ENCODE peak calls at places on chromosome X, in ten cellular contexts. One of them, this sample, is unnamed.

GRCh38 chrX:79330022-79330421 is 37.1 kb downstream of the ITM2A start:
- DNase-seq in coronary artery: no peak
- DNase-seq in Peyer's patch: no peak
- DNase-seq in HL-60: no peak
- DNase-seq in uterus: no peak
- DNase-seq in CD4-positive, CD25-positive, alpha-beta regulatory T cell: no peak
- DNase-seq in prostate gland: no peak
- DNase-seq in SJSA1: no peak
- DNase-seq in CD8-positive, alpha-beta memory T cell: no peak
- DNase-seq in neuronal stem cell: no peak
- DNase-seq in this sample: no peak

GRCh38 chrX:120453985-120454384 is 15.1 kb downstream of the LAMP2 start:
- DNase-seq in coronary artery: no peak
- DNase-seq in Peyer's patch: no peak
- DNase-seq in HL-60: no peak
- DNase-seq in uterus: no peak
- DNase-seq in CD4-positive, CD25-positive, alpha-beta regulatory T cell: no peak
- DNase-seq in prostate gland: no peak
- DNase-seq in SJSA1: no peak
- DNase-seq in CD8-positive, alpha-beta memory T cell: no peak
- DNase-seq in neuronal stem cell: no peak
- DNase-seq in this sample: no peak

GRCh38 chrX:47862680-47863079 is 26.0 kb downstream of the ZNF81 start:
- DNase-seq in coronary artery: no peak
- DNase-seq in Peyer's patch: no peak
- DNase-seq in HL-60: no peak
- DNase-seq in uterus: no peak
- DNase-seq in CD4-positive, CD25-positive, alpha-beta regulatory T cell: no peak
- DNase-seq in prostate gland: no peak
- DNase-seq in SJSA1: no peak
- DNase-seq in CD8-positive, alpha-beta memory T cell: no peak
- DNase-seq in neuronal stem cell: no peak
- DNase-seq in this sample: no peak

GRCh38 chrX:116194649-116195048 is 24.1 kb downstream of the AGTR2 start:
- DNase-seq in coronary artery: no peak
- DNase-seq in Peyer's patch: no peak
- DNase-seq in HL-60: no peak
- DNase-seq in uterus: no peak
- DNase-seq in CD4-positive, CD25-positive, alpha-beta regulatory T cell: no peak
- DNase-seq in prostate gland: no peak
- DNase-seq in SJSA1: no peak
- DNase-seq in CD8-positive, alpha-beta memory T cell: no peak
- DNase-seq in neuronal stem cell: no peak
- DNase-seq in this sample: no peak

GRCh38 chrX:46837543-46838481 is 969 bp downstream of the RP2 start:
- DNase-seq in coronary artery: no peak
- DNase-seq in Peyer's patch: no peak
- DNase-seq in HL-60: peak
- DNase-seq in uterus: no peak
- DNase-seq in CD4-positive, CD25-positive, alpha-beta regulatory T cell: peak
- DNase-seq in prostate gland: no peak
- DNase-seq in SJSA1: peak
- DNase-seq in CD8-positive, alpha-beta memory T cell: peak
- DNase-seq in neuronal stem cell: no peak
- DNase-seq in this sample: no peak

GRCh38 chrX:3609800-3610199 is 103.6 kb downstream of the PRKX start:
- DNase-seq in coronary artery: no peak
- DNase-seq in Peyer's patch: no peak
- DNase-seq in HL-60: no peak
- DNase-seq in uterus: no peak
- DNase-seq in CD4-positive, CD25-positive, alpha-beta regulatory T cell: no peak
- DNase-seq in prostate gland: no peak
- DNase-seq in SJSA1: peak
- DNase-seq in CD8-positive, alpha-beta memory T cell: no peak
- DNase-seq in neuronal stem cell: no peak
- DNase-seq in this sample: no peak

GRCh38 chrX:24398766-24399165 is 38.3 kb downstream of the SUPT20HL1 start:
- DNase-seq in coronary artery: no peak
- DNase-seq in Peyer's patch: no peak
- DNase-seq in HL-60: no peak
- DNase-seq in uterus: no peak
- DNase-seq in CD4-positive, CD25-positive, alpha-beta regulatory T cell: no peak
- DNase-seq in prostate gland: peak
- DNase-seq in SJSA1: no peak
- DNase-seq in CD8-positive, alpha-beta memory T cell: no peak
- DNase-seq in neuronal stem cell: no peak
- DNase-seq in this sample: no peak

GRCh38 chrX:7019555-7019954 is 128.0 kb upstream of the STS start:
- DNase-seq in coronary artery: no peak
- DNase-seq in Peyer's patch: no peak
- DNase-seq in HL-60: no peak
- DNase-seq in uterus: no peak
- DNase-seq in CD4-positive, CD25-positive, alpha-beta regulatory T cell: no peak
- DNase-seq in prostate gland: no peak
- DNase-seq in SJSA1: no peak
- DNase-seq in CD8-positive, alpha-beta memory T cell: no peak
- DNase-seq in neuronal stem cell: no peak
- DNase-seq in this sample: no peak

GRCh38 chrX:14064632-14065432 is 35.1 kb upstream of the GEMIN8 start:
- DNase-seq in coronary artery: no peak
- DNase-seq in Peyer's patch: peak
- DNase-seq in HL-60: no peak
- DNase-seq in uterus: no peak
- DNase-seq in CD4-positive, CD25-positive, alpha-beta regulatory T cell: no peak
- DNase-seq in prostate gland: no peak
- DNase-seq in SJSA1: no peak
- DNase-seq in CD8-positive, alpha-beta memory T cell: no peak
- DNase-seq in neuronal stem cell: no peak
- DNase-seq in this sample: no peak

GRCh38 chrX:3435057-3435456 is 88.6 kb upstream of the MXRA5 start:
- DNase-seq in coronary artery: no peak
- DNase-seq in Peyer's patch: no peak
- DNase-seq in HL-60: no peak
- DNase-seq in uterus: no peak
- DNase-seq in CD4-positive, CD25-positive, alpha-beta regulatory T cell: no peak
- DNase-seq in prostate gland: no peak
- DNase-seq in SJSA1: no peak
- DNase-seq in CD8-positive, alpha-beta memory T cell: no peak
- DNase-seq in neuronal stem cell: no peak
- DNase-seq in this sample: no peak

GRCh38 chrX:132218100-132218807 is 993 bp downstream of the RAP2C start:
- DNase-seq in coronary artery: peak
- DNase-seq in Peyer's patch: peak
- DNase-seq in HL-60: peak
- DNase-seq in uterus: peak
- DNase-seq in CD4-positive, CD25-positive, alpha-beta regulatory T cell: peak
- DNase-seq in prostate gland: peak
- DNase-seq in SJSA1: peak
- DNase-seq in CD8-positive, alpha-beta memory T cell: peak
- DNase-seq in neuronal stem cell: peak
- DNase-seq in this sample: peak

DNA sequence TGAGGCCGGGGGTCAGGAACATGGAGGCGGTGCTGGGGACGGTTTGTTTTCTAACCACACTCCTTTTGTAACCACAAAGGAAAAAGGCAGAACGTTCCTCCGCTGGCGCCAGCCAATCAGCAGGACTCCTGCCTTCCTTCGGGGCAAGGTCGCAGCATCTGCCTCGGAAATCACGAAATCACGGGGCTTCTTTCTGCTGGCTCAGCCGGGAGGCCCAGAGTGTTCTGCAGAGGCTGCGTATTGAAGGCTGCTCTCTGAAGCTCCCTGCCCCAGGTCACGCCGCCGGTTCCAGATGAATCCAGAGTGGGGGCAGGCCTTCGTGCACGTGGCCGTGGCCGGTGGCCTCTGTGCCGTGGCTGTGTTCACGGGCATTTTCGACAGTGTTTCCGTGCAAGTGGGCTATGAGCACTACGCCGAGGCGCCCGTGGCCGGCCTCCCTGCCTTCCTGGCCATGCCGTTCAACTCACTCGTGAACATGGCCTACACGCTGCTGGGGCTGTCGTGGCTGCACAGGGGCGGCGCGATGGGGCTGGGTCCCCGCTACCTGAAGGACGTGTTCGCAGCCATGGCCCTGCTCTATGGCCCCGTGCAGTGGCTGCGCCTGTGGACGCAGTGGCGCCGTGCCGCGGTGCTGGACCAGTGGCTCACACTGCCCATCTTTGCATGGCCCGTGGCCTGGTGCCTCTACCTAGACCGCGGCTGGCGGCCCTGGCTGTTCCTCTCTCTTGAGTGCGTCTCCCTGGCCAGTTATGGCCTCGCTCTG is 9.4 kb downstream of the TMEM187 start:
- DNase-seq in coronary artery: no peak
- DNase-seq in Peyer's patch: peak
- DNase-seq in HL-60: peak
- DNase-seq in uterus: peak
- DNase-seq in CD4-positive, CD25-positive, alpha-beta regulatory T cell: peak
- DNase-seq in prostate gland: no peak
- DNase-seq in SJSA1: no peak
- DNase-seq in CD8-positive, alpha-beta memory T cell: peak
- DNase-seq in neuronal stem cell: no peak
- DNase-seq in this sample: no peak
- H3K27ac ChIP-seq in coronary artery: no peak
- H3K27ac ChIP-seq in Peyer's patch: peak
- H3K27ac ChIP-seq in HL-60: peak
- H3K27ac ChIP-seq in uterus: peak
- H3K27ac ChIP-seq in CD4-positive, CD25-positive, alpha-beta regulatory T cell: peak
- H3K27ac ChIP-seq in prostate gland: no peak
- H3K27ac ChIP-seq in SJSA1: no peak
- H3K27ac ChIP-seq in CD8-positive, alpha-beta memory T cell: no peak
- H3K27ac ChIP-seq in neuronal stem cell: no peak
- H3K27ac ChIP-seq in this sample: peak

DNA sequence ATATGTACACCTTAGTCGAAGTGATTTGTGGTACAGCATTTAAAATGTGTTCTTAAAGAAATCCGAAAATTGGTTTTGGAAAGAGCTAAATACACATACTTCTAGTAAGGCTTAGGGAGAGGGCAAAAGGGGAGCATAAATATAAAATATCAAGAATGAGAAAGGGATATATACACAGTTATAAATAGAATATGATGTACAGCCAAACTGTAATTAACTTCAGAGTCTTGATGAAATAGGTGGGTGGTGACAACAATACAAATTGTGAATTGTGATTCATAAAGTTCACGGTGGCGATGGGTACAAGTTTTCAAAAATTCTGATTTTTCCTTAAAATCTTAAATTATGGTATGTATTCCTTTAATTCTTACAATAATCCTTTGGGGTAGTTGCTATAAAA is 62.2 kb downstream of the KDM6A start:
- DNase-seq in coronary artery: no peak
- DNase-seq in Peyer's patch: no peak
- DNase-seq in HL-60: no peak
- DNase-seq in uterus: no peak
- DNase-seq in CD4-positive, CD25-positive, alpha-beta regulatory T cell: no peak
- DNase-seq in prostate gland: no peak
- DNase-seq in SJSA1: no peak
- DNase-seq in CD8-positive, alpha-beta memory T cell: no peak
- DNase-seq in neuronal stem cell: no peak
- DNase-seq in this sample: no peak
- H3K27ac ChIP-seq in coronary artery: no peak
- H3K27ac ChIP-seq in Peyer's patch: no peak
- H3K27ac ChIP-seq in HL-60: no peak
- H3K27ac ChIP-seq in uterus: no peak
- H3K27ac ChIP-seq in CD4-positive, CD25-positive, alpha-beta regulatory T cell: no peak
- H3K27ac ChIP-seq in prostate gland: no peak
- H3K27ac ChIP-seq in SJSA1: no peak
- H3K27ac ChIP-seq in CD8-positive, alpha-beta memory T cell: no peak
- H3K27ac ChIP-seq in neuronal stem cell: no peak
- H3K27ac ChIP-seq in this sample: no peak

GRCh38 chrX:17471121-17471520 is 96.1 kb downstream of the NHS start:
- DNase-seq in coronary artery: no peak
- DNase-seq in Peyer's patch: no peak
- DNase-seq in HL-60: no peak
- DNase-seq in uterus: no peak
- DNase-seq in CD4-positive, CD25-positive, alpha-beta regulatory T cell: no peak
- DNase-seq in prostate gland: no peak
- DNase-seq in SJSA1: no peak
- DNase-seq in CD8-positive, alpha-beta memory T cell: no peak
- DNase-seq in neuronal stem cell: no peak
- DNase-seq in this sample: no peak
- H3K27ac ChIP-seq in coronary artery: no peak
- H3K27ac ChIP-seq in Peyer's patch: no peak
- H3K27ac ChIP-seq in HL-60: no peak
- H3K27ac ChIP-seq in uterus: no peak
- H3K27ac ChIP-seq in CD4-positive, CD25-positive, alpha-beta regulatory T cell: no peak
- H3K27ac ChIP-seq in prostate gland: no peak
- H3K27ac ChIP-seq in SJSA1: no peak
- H3K27ac ChIP-seq in CD8-positive, alpha-beta memory T cell: no peak
- H3K27ac ChIP-seq in neuronal stem cell: no peak
- H3K27ac ChIP-seq in this sample: no peak

DNA sequence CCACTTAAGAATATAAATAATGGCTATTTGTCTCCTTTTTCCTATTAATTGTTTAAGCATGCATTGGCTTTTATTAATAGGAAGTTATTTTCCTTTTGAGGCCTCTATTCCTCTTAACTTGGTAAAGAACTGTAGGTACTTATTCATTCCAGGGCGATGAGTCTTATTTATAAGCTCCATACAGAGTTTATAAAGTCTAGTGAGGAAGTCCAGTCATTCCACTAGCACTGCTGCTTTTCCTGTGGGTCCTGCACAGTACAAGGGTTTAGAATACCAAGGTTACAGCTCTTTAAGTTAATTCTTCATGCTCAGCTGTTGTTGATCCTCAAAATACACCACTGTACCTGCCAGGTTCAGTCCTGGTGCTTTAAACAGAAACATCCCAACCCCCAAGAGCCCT is 28.5 kb upstream of the WNK3 start:
- DNase-seq in coronary artery: no peak
- DNase-seq in Peyer's patch: no peak
- DNase-seq in HL-60: no peak
- DNase-seq in uterus: no peak
- DNase-seq in CD4-positive, CD25-positive, alpha-beta regulatory T cell: no peak
- DNase-seq in prostate gland: no peak
- DNase-seq in SJSA1: no peak
- DNase-seq in CD8-positive, alpha-beta memory T cell: no peak
- DNase-seq in neuronal stem cell: no peak
- DNase-seq in this sample: no peak
- H3K27ac ChIP-seq in coronary artery: no peak
- H3K27ac ChIP-seq in Peyer's patch: no peak
- H3K27ac ChIP-seq in HL-60: no peak
- H3K27ac ChIP-seq in uterus: no peak
- H3K27ac ChIP-seq in CD4-positive, CD25-positive, alpha-beta regulatory T cell: no peak
- H3K27ac ChIP-seq in prostate gland: no peak
- H3K27ac ChIP-seq in SJSA1: no peak
- H3K27ac ChIP-seq in CD8-positive, alpha-beta memory T cell: no peak
- H3K27ac ChIP-seq in neuronal stem cell: no peak
- H3K27ac ChIP-seq in this sample: no peak

DNA sequence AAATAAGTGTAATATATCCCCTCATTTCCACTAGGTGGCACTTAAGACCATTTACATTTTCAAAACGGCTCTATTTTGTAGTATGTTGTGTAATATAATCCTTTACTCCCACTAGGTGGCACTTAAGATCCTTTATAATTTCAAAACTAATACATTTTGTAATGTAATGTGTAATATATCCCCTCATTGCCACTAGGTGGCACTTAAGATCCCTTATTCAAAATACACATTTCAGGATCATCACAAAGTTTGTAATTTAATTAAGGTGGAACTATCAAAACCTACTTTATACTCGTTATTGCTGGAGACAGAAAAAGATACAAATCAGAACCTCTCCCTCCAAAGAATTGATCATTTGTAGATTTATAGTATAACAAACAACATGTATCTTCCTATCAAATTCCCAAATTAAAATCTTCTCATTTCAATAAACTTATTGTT is 132.5 kb downstream of the ARHGAP6 start:
- DNase-seq in coronary artery: no peak
- DNase-seq in Peyer's patch: no peak
- DNase-seq in HL-60: peak
- DNase-seq in uterus: no peak
- DNase-seq in CD4-positive, CD25-positive, alpha-beta regulatory T cell: peak
- DNase-seq in prostate gland: peak
- DNase-seq in SJSA1: peak
- DNase-seq in CD8-positive, alpha-beta memory T cell: peak
- DNase-seq in neuronal stem cell: peak
- DNase-seq in this sample: no peak
- H3K27ac ChIP-seq in coronary artery: no peak
- H3K27ac ChIP-seq in Peyer's patch: no peak
- H3K27ac ChIP-seq in HL-60: no peak
- H3K27ac ChIP-seq in uterus: no peak
- H3K27ac ChIP-seq in CD4-positive, CD25-positive, alpha-beta regulatory T cell: no peak
- H3K27ac ChIP-seq in prostate gland: no peak
- H3K27ac ChIP-seq in SJSA1: no peak
- H3K27ac ChIP-seq in CD8-positive, alpha-beta memory T cell: no peak
- H3K27ac ChIP-seq in neuronal stem cell: no peak
- H3K27ac ChIP-seq in this sample: no peak